ENCODE peak calls at places on chromosome 4, in four cellular contexts. O, S, J and F are unnamed samples.
A peak's percentile ranks its signal among the peaks of the same experiment; 100 is the strongest.

GRCh38 chr4:175947117-175947722 is 118.4 kb upstream of the WDR17 start:
- DNase-seq in J (peak; percentile 51), S (peak; percentile 47), O (peak; percentile 45), F (peak; percentile 21)

GRCh38 chr4:113113151-113113550 is 63.7 kb downstream of the ANK2 start:
- DNase-seq in O (no peak), J (no peak), S (no peak), F (no peak)

GRCh38 chr4:86498560-86499166 is 95.5 kb upstream of the PTPN13 start:
- DNase-seq in J (peak; percentile 50), S (peak; percentile 79), O (peak; percentile 86), F (peak; percentile 24)

GRCh38 chr4:5134620-5135019 is 83.3 kb downstream of the STK32B start:
- DNase-seq in O (no peak), S (no peak), J (no peak), F (peak; percentile 37)

GRCh38 chr4:91325495-91325894 is 978.3 kb upstream of the GRID2 start:
- DNase-seq in S (peak; percentile 3), J (no peak), O (no peak), F (no peak)

GRCh38 chr4:168592676-168593075 is 95.8 kb downstream of the PALLD start:
- DNase-seq in S (no peak), J (no peak), O (no peak), F (no peak)

GRCh38 chr4:149553959-149554520 is 261.6 kb downstream of the IQCM start:
- DNase-seq in O (no peak), J (no peak), S (no peak), F (no peak)

GRCh38 chr4:112975567-112976355 is 73.7 kb upstream of the ANK2 start:
- DNase-seq in O (no peak), J (no peak), S (peak; percentile 59), F (no peak)

GRCh38 chr4:149708513-149709175 is 107.0 kb downstream of the IQCM start:
- DNase-seq in O (no peak), J (no peak), S (peak; percentile 71), F (no peak)

GRCh38 chr4:13544556-13545393 is 467 bp upstream of the NKX3-2 start:
- DNase-seq in J (peak; percentile 85), O (peak; percentile 98), S (peak; percentile 76), F (peak; percentile 80)

GRCh38 chr4:22801391-22801790 is 108.7 kb downstream of the GBA3 start:
- DNase-seq in J (no peak), S (no peak), O (no peak), F (no peak)

GRCh38 chr4:23934223-23934622 is 44.4 kb upstream of the PPARGC1A start:
- DNase-seq in S (no peak), O (peak; percentile 36), J (no peak), F (no peak)

GRCh38 chr4:142846105-142846728 is at the start of gene INPP4B:
- DNase-seq in S (peak; percentile 89), J (no peak), O (peak; percentile 73), F (peak; percentile 11)

GRCh38 chr4:177107288-177107901 is 202.3 kb upstream of the NEIL3 start:
- DNase-seq in S (peak; percentile 67), O (no peak), J (no peak), F (no peak)
- H3K4me3 ChIP-seq in S (no peak overlapping the region), O (no peak overlapping the region), J (no peak overlapping the region), F (no peak overlapping the region)

GRCh38 chr4:185870437-185870836 is 58.4 kb upstream of the SORBS2 start:
- DNase-seq in O (no peak), S (no peak), J (no peak), F (no peak)

GRCh38 chr4:185865901-185866328 is 53.9 kb upstream of the SORBS2 start:
- DNase-seq in S (peak; percentile 43), J (no peak), O (peak; percentile 23), F (no peak)

GRCh38 chr4:185863946-185864345 is 52.0 kb upstream of the SORBS2 start:
- DNase-seq in S (no peak), J (no peak), O (no peak), F (no peak)

GRCh38 chr4:185868983-185869938 is 57.3 kb upstream of the SORBS2 start:
- DNase-seq in J (no peak), S (no peak), O (no peak), F (no peak)

GRCh38 chr4:185867770-185868169 is 55.8 kb upstream of the SORBS2 start:
- DNase-seq in O (peak; percentile 24), J (no peak), S (no peak), F (no peak)
- H3K4me3 ChIP-seq in O (no peak overlapping the region), J (no peak overlapping the region), S (no peak overlapping the region), F (no peak overlapping the region)

DNA sequence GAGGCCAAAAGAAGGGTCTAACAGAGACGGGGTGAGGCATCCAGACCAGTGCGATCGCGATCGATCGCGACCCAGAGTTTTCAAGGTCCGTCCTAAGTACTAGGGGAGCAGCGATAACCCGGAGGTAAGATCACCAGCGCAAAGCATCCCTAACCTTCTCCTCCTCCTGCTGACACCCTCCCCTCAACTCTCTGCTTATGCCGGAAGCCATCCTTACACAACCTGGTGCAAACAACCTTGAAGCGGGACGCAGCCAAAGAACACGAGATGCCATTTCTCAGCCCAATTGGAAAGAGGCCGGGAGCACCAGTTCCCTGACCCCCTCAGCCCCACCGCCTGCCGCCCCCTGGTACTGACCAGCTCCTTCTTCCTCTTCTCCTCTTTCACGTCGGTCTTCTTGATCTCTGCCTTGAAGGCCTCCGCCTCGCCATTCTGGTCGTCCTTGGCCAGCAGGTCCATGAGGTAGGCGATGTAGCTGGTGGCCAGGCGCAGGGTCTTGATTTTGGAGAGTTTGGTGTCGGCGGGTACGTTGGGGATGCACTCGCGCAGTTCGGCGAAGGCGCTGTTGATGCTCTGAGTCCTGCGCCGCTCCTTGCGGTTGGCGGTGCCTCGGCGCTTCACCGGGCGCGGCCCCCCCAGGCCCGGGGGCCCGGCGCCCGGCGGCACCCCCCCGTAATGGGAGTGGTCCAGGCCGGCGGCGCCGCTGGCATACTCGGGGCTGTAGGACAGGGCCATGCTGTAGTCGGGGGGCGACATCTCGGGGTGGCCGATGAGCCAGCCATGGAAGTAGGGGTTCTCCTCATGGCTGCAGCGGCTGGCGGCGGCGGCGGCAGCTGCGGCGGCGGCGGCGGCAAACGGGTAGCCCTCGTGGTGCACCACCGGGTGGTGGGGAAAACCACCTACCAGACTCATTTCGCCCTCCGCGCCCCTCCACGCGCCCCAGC is 1.4 kb downstream of the HAND2 start:
- DNase-seq in J (no peak), S (peak; percentile 71), O (peak; percentile 75), F (no peak)
- H3K4me3 ChIP-seq in J (no peak overlapping the region), S (peak overlapping the region; percentile 97), O (peak overlapping the region; percentile 53), F (no peak overlapping the region)

DNA sequence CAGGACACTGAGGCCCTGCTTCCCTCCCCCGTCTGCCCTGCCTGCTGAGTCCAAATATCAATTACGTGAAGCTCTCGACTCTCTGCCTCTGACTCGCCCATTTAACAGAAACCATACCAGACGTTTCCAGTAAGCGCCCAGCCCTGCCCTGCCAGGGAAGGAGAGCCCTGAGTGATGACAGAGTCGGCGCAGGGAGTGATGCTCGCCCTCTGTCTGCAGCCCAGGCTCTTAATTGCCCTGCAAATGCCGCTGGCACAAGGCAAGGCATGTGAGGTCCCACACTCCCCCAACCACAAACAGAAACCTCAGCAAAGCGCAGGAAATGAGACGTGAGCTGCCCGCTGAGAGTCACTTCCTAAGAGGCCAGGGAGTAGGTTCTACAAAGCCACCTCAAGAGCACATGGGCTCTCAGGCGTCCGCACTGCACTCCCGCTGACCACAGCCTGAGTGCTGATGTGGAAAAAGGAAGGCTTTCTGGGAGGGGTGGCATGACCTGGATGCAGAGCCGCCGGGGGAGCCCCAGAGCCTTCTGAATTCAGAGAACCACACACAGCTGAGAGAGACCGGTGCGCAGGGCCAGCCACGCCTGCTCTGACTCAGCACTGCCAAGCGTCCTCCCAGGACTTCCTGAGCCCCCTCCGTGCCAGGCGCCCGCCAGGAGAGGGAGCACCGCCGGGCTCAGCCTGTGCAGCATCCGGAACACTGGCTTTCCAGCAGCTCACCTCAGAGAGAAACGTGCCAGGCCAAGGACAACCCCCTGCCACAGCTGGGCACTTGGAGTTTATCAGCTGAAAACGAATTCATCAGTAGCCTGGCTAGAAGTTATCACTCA is 5.3 kb downstream of the ZFYVE28 start:
- DNase-seq in J (peak; percentile 39), O (peak; percentile 92), S (peak; percentile 97), F (peak; percentile 88)
- H3K4me3 ChIP-seq in J (peak overlapping the region; percentile 6), O (peak overlapping the region; percentile 48), S (peak overlapping the region; percentile 58), F (peak overlapping the region; percentile 43)

GRCh38 chr4:122851568-122851967 is 24.9 kb downstream of the FGF2 start:
- DNase-seq in J (no peak), S (no peak), O (no peak), F (no peak)

GRCh38 chr4:122857160-122857559 is 30.5 kb downstream of the FGF2 start:
- DNase-seq in O (no peak), S (no peak), J (no peak), F (no peak)

GRCh38 chr4:122855491-122855890 is 28.9 kb downstream of the FGF2 start:
- DNase-seq in S (no peak), O (no peak), J (peak; percentile 5), F (no peak)

GRCh38 chr4:122854860-122855259 is 28.2 kb downstream of the FGF2 start:
- DNase-seq in O (no peak), S (no peak), J (no peak), F (no peak)

GRCh38 chr4:122854444-122854843 is 27.8 kb downstream of the FGF2 start:
- DNase-seq in S (peak; percentile 58), J (no peak), O (no peak), F (no peak)
- H3K4me3 ChIP-seq in S (peak overlapping the region; percentile 40), J (no peak overlapping the region), O (no peak overlapping the region), F (no peak overlapping the region)

GRCh38 chr4:165378763-165379631 is at the start of gene CPE:
- DNase-seq in J (no peak), S (peak; percentile 92), O (peak; percentile 77), F (no peak)

GRCh38 chr4:165381821-165382373 is 3.1 kb downstream of the CPE start:
- DNase-seq in J (no peak), S (no peak), O (no peak), F (no peak)

GRCh38 chr4:165375465-165375864 is 3.3 kb upstream of the CPE start:
- DNase-seq in O (no peak), J (no peak), S (no peak), F (peak; percentile 67)

GRCh38 chr4:165379662-165380061 is 854 bp downstream of the CPE start:
- DNase-seq in O (peak; percentile 62), J (no peak), S (peak; percentile 16), F (no peak)

DNA sequence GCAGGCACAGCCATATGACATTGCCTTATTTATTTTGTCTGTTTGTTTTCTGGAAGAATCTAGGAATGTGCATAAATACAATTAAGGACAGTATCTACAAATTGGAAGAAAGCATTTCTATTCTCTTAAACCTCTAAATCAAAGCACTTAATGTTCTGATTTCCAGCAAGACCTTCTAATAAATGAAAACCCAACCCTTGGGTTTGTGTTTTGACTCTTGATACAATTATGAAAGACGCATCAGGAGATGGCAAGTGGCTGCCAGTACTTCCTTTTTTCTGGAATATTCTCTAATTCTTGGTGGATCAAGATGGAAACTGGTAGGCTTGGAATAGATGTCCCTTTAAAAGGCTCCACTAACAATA is 428 bp upstream of the CPE start:
- DNase-seq in J (no peak), S (no peak), O (no peak), F (no peak)
- H3K4me3 ChIP-seq in J (no peak overlapping the region), S (peak overlapping the region; percentile 87), O (peak overlapping the region; percentile 68), F (no peak overlapping the region)

DNA sequence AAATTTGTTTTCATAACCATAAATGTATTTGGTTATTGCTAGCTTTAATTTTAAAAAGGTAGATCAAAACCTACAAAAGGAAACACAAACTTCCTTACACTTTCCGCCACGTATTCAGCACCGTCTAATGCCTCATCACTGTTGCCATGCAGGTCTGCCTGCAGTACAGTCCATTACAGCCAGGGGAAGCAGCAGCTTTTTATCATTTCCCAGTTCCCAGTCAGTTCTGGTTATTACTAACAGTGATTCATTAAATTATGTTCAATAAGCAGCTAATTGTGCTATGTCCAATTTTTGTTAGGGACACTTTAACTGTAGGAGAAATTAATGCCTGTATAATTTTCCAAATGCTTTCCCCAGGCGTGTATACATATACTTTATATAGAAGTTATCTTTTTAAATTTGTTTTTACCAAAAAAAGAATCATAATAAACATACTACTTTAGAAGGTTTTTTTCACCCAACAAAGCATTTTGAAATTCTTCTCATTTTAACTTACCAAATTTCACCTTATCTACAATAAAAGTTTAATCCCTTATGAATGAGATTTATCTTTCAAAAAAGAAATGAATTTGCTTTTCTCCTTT is 93.3 kb downstream of the ANXA3 start:
- DNase-seq in S (peak; percentile 94), J (peak; percentile 65), O (peak; percentile 73), F (peak; percentile 75)
- H3K4me3 ChIP-seq in S (peak overlapping the region; percentile 58), J (no peak overlapping the region), O (no peak overlapping the region), F (no peak overlapping the region)